ENCODE peak calls at places on chromosomes 6 and 20, in four cellular contexts. J, Z, K and M are unnamed samples.
A peak's percentile ranks its signal among the peaks of the same experiment; 100 is the strongest.

GRCh38 chr6:84667252-84668213 is 96.9 kb downstream of the TBX18 start:
- DNase-seq in J (no peak), K (no peak), Z (no peak), M (no peak)

GRCh38 chr20:59736366-59736765 is 132.0 kb downstream of the PHACTR3 start:
- DNase-seq in J (no peak), K (no peak), Z (no peak), M (no peak)

GRCh38 chr6:130613176-130613575 is 214.0 kb upstream of the SMLR1 start:
- DNase-seq in J (no peak), Z (no peak), K (no peak), M (no peak)

GRCh38 chr6:131451330-131452195 is 121.5 kb upstream of the ARG1 start:
- DNase-seq in Z (no peak), K (no peak), J (no peak), M (no peak)

GRCh38 chr6:132128424-132128823 is 177.3 kb upstream of the CCN2 start:
- DNase-seq in Z (no peak), K (no peak), J (no peak), M (no peak)

GRCh38 chr6:15510121-15510520 is 152.7 kb downstream of the DTNBP1 start:
- DNase-seq in K (no peak), J (no peak), Z (no peak), M (no peak)

GRCh38 chr6:88725111-88725711 is 238.2 kb downstream of the RNGTT start:
- DNase-seq in Z (no peak), K (peak; percentile 15), J (no peak), M (no peak)

GRCh38 chr6:93894521-93894920 is 475.2 kb upstream of the EPHA7 start:
- DNase-seq in J (no peak), Z (no peak), K (no peak), M (no peak)

GRCh38 chr6:69339163-69339550 is 457.7 kb downstream of the LMBRD1 start:
- DNase-seq in Z (no peak), K (no peak), J (no peak), M (no peak)

GRCh38 chr6:139538366-139538765 is 163.9 kb upstream of the CITED2 start:
- DNase-seq in J (no peak), Z (no peak), K (no peak), M (no peak)

GRCh38 chr6:133584903-133585302 is 304.0 kb upstream of the TCF21 start:
- DNase-seq in Z (no peak), K (no peak), J (no peak), M (no peak)

GRCh38 chr20:8244637-8245036 is 112.6 kb downstream of the PLCB1 start:
- DNase-seq in Z (no peak), J (no peak), K (no peak), M (no peak)

GRCh38 chr20:35226775-35227681 is 538 bp downstream of the MMP24 start:
- DNase-seq in K (peak; percentile 86), J (peak; percentile 91), Z (no peak), M (no peak)

GRCh38 chr20:54668271-54669053 is 193.1 kb downstream of the DOK5 start:
- DNase-seq in J (peak; percentile 31), Z (no peak), K (peak; percentile 29), M (no peak)

GRCh38 chr6:70310063-70310694 is 7.3 kb upstream of the COL9A1 start:
- DNase-seq in Z (peak; percentile 40), K (peak; percentile 8), J (peak; percentile 20), M (no peak)

GRCh38 chr20:37395921-37396519 is 50.1 kb downstream of the SRC start:
- DNase-seq in K (peak; percentile 67), Z (no peak), J (peak; percentile 53), M (peak; percentile 48)

GRCh38 chr20:32158351-32158750 is 48.8 kb downstream of the TM9SF4 start:
- DNase-seq in J (no peak), K (no peak), Z (no peak), M (no peak)

GRCh38 chr20:61919239-61919638 is 146.4 kb downstream of the TAF4 start:
- DNase-seq in K (no peak), J (no peak), Z (no peak), M (no peak)

GRCh38 chr6:89978749-89979145 is 84.5 kb downstream of the GJA10 start:
- DNase-seq in K (no peak), J (no peak), Z (no peak), M (no peak)

GRCh38 chr20:4875578-4876067 is 125.7 kb downstream of the SLC23A2 start:
- DNase-seq in Z (no peak), K (no peak), J (no peak), M (no peak)

GRCh38 chr6:141354191-141354950 is 778.4 kb upstream of the GJE1 start:
- DNase-seq in J (no peak), K (no peak), Z (peak; percentile 3), M (no peak)

GRCh38 chr6:32845381-32845884 is 1.6 kb upstream of the PSMB8 start:
- DNase-seq in Z (no peak), J (no peak), K (no peak), M (no peak)
- TF ChIP-seq YY1 in Z (no peak), J (no peak), K (no peak), M (no peak)

GRCh38 chr6:28212510-28213212 is 12.4 kb upstream of the ZSCAN9 start:
- DNase-seq in J (peak; percentile 80), K (peak; percentile 33), Z (peak; percentile 80), M (peak; percentile 42)

GRCh38 chr6:28218312-28219248 is 6.5 kb upstream of the ZSCAN9 start:
- DNase-seq in K (peak; percentile 93), Z (no peak), J (peak; percentile 89), M (no peak)

GRCh38 chr6:28217890-28218289 is 7.2 kb upstream of the ZSCAN9 start:
- DNase-seq in Z (no peak), K (no peak), J (no peak), M (no peak)

GRCh38 chr6:28213213-28213523 is 11.9 kb upstream of the ZSCAN9 start:
- DNase-seq in K (no peak), Z (no peak), J (no peak), M (no peak)

GRCh38 chr6:28215425-28215824 is 9.7 kb upstream of the ZSCAN9 start:
- DNase-seq in Z (no peak), J (peak; percentile 38), K (no peak), M (no peak)
- TF ChIP-seq YY1 in Z (no peak), J (no peak), K (no peak), M (no peak)

GRCh38 chr6:166558156-166559025 is 28.1 kb downstream of the RAMACL start:
- DNase-seq in J (no peak), K (no peak), Z (no peak), M (no peak)

GRCh38 chr6:166560222-166560621 is 26.3 kb downstream of the RAMACL start:
- DNase-seq in Z (no peak), K (no peak), J (no peak), M (no peak)

GRCh38 chr6:166556871-166557322 is 29.6 kb downstream of the RAMACL start:
- DNase-seq in J (no peak), Z (peak; percentile 86), K (no peak), M (no peak)

GRCh38 chr6:166559662-166560061 is 26.8 kb downstream of the RAMACL start:
- DNase-seq in Z (no peak), K (no peak), J (no peak), M (no peak)

GRCh38 chr6:166559211-166559610 is 27.3 kb downstream of the RAMACL start:
- DNase-seq in K (no peak), Z (no peak), J (no peak), M (no peak)
- TF ChIP-seq YY1 in K (no peak), Z (no peak), J (no peak), M (no peak)

DNA sequence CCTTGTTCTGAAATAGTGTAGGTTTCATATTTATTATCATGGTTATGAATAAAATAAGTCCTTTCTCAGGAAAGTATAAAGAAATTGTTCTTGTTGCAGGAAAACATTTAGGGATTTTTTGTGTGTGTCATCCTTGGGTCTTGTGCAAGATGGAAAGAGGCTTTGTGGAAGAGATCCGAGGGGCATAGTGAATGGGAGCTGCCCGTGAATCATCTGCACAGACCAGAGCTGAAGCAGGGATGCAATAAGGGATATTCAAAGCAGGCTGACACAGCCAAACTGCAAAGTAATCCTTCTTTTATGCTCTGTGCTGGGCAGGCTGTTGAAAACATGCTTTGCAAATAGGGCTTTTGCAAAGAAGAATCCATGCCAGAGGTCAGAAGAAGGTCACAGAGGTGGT is 237.4 kb downstream of the QKI start:
- DNase-seq in Z (no peak), J (no peak), K (no peak), M (no peak)
- TF ChIP-seq YY1 in Z (no peak), J (no peak), K (no peak), M (no peak)

GRCh38 chr6:136927313-136927712 is 5.2 kb downstream of the SLC35D3 start:
- DNase-seq in K (peak; percentile 46), Z (peak; percentile 7), J (no peak), M (no peak)
- TF ChIP-seq YY1 in K (no peak), Z (no peak), J (no peak), M (no peak)

GRCh38 chr20:46637861-46638366 is 13.3 kb downstream of the SLC13A3 start:
- DNase-seq in Z (no peak), J (no peak), K (no peak), M (no peak)
- TF ChIP-seq YY1 in Z (no peak), J (no peak), K (no peak), M (no peak)

DNA sequence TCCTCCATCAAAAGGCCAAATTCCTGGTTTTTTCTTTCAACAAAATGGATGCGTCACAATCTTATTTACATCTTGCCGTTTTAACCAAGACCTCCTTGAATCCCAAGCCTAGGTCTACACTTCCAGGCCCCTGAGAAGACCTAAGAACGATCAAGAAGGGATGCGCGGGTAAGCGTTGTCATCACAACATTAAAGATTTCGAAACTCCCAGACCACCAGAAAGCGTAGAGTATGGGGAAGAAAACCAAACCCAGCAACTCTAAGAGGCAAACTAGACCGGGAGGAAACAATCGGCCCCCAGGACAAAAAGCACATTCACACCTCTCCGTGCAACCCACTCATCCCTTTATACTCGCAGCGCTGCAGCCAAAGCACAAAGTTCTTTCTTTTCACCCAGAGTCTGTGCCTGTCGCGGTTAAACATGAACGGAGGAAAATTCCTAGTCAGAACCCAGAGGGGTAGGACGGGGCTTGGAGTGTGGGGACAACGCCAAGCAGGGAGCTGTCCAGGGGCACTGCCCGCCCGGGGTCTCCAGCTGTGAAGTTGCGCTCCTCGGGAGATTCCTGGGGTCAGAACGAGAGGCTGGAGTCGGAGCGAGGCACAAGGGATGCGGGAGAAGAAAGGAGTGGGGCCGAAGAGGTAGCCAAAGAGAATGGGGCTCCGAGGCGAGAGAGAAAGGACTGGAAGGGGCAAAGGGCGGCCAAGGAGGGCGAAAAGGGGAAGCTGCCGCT is 715 bp downstream of the OSER1 start:
- DNase-seq in K (peak; percentile 39), J (no peak), Z (no peak), M (no peak)
- TF ChIP-seq YY1 in K (no peak), J (no peak), Z (no peak), M (no peak)

DNA sequence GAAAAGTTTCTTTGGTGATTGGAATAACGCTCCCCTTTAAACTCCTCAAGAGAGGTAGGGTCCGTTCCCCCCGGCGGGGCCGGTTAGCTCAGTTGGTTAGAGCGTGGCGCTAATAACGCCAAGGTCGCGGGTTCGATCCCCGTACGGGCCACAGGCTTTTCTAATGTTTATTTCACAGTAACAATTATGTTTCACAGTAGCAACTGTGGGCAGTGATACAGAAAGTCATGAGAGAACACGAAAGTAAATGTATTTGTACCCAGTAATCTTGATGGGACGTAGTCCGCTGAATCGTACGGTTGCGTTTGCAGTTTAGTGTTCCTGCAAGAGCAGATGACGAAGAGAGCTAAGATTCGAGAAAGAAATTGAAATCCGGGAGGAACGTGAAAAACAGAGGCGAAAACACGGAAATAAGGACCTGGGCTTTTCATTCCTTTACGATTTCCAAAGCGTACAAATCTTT is 505.5 kb downstream of the PRIM2 start:
- DNase-seq in Z (no peak), K (no peak), J (no peak), M (no peak)
- TF ChIP-seq YY1 in Z (no peak), K (no peak), J (no peak), M (no peak)